ENCODE peak calls at places on chromosomes 6 and 20, in four cellular contexts. W is A549; U is stimulated activated CD4-positive, alpha-beta T cell treated with anti-CD3 and anti-CD28 coated beads, Interleukin-4, amount 100 ng/mL, for 48 hours; M is NCI-H526 treated with DMSO at 0.1 percent for 48 hours. D is an unnamed sample.
A peak's percentile ranks its signal among the peaks of the same experiment; 100 is the strongest.

GRCh38 chr20:58677205-58677604 is 15.4 kb upstream of the NPEPL1 start:
- DNase-seq in W (no peak), U (no peak), M (no peak), D (peak; percentile 26)

GRCh38 chr20:42027746-42028268 is 409.6 kb upstream of the CHD6 start:
- DNase-seq in U (no peak), M (peak; percentile 45), W (no peak), D (peak; percentile 74)

GRCh38 chr6:159117031-159117430 is 52.2 kb upstream of the FNDC1 start:
- DNase-seq in U (no peak), M (no peak), W (no peak), D (no peak)

GRCh38 chr6:139545474-139546116 is 171.1 kb upstream of the CITED2 start:
- DNase-seq in U (no peak), M (no peak), W (no peak), D (no peak)

GRCh38 chr20:5524886-5525285 is 208.1 kb upstream of the PROKR2 start:
- DNase-seq in W (no peak), U (no peak), M (no peak), D (no peak)

GRCh38 chr6:21348462-21349195 is 244.9 kb upstream of the SOX4 start:
- DNase-seq in W (peak; percentile 7), U (no peak), M (no peak), D (no peak)

GRCh38 chr6:28712982-28713381 is 187.3 kb downstream of the GPX5 start:
- DNase-seq in M (no peak), U (no peak), W (no peak), D (no peak)

GRCh38 chr6:40369028-40369427 is 218.1 kb downstream of the LRFN2 start:
- DNase-seq in U (no peak), M (no peak), W (no peak), D (no peak)

GRCh38 chr6:31462026-31462963 is 35.6 kb upstream of the MICB start:
- DNase-seq in M (no peak), W (no peak), U (no peak), D (no peak)

GRCh38 chr20:611843-612185 is 1.7 kb upstream of the TCF15 start:
- DNase-seq in M (no peak), U (no peak), W (no peak), D (no peak)

GRCh38 chr20:24915440-24915839 is 33.6 kb upstream of the CST7 start:
- DNase-seq in W (no peak), U (no peak), M (no peak), D (no peak)

GRCh38 chr6:5110246-5110645 is 25.1 kb downstream of the PPP1R3G start:
- DNase-seq in M (no peak), U (no peak), W (no peak), D (no peak)

GRCh38 chr20:4626228-4626627 is 95.5 kb upstream of the PRND start:
- DNase-seq in M (no peak), U (no peak), W (no peak), D (no peak)

GRCh38 chr6:138339024-138339423 is 38.7 kb upstream of the SMIM28 start:
- DNase-seq in M (peak; percentile 23), U (no peak), W (no peak), D (no peak)

GRCh38 chr6:121506761-121507754 is 71.6 kb downstream of the GJA1 start:
- DNase-seq in W (no peak), M (no peak), U (no peak), D (no peak)

GRCh38 chr6:144519429-144519828 is 234.3 kb downstream of the UTRN start:
- DNase-seq in W (no peak), U (no peak), M (no peak), D (no peak)

GRCh38 chr20:42792052-42792451 is 397.7 kb downstream of the PTPRT start:
- DNase-seq in W (no peak), M (no peak), U (no peak), D (no peak)

GRCh38 chr6:33963351-33963750 is 159.5 kb upstream of the MLN start:
- DNase-seq in U (no peak), W (no peak), M (no peak), D (no peak)

GRCh38 chr6:143060806-143061596 is at the start of gene AIG1:
- DNase-seq in M (peak; percentile 55), U (peak; percentile 38), W (no peak), D (peak; percentile 18)

GRCh38 chr6:167580512-167580911 is 246.2 kb upstream of the AFDN start:
- DNase-seq in U (no peak), W (no peak), M (no peak), D (peak; percentile 91)

GRCh38 chr6:149153100-149153499 is 164.4 kb upstream of the TAB2 start:
- DNase-seq in U (no peak), M (no peak), W (no peak), D (no peak)

GRCh38 chr20:61924211-61924857 is 141.3 kb downstream of the TAF4 start:
- DNase-seq in W (no peak), U (no peak), M (no peak), D (no peak)

GRCh38 chr6:140379919-140380318 is 1005.5 kb upstream of the CITED2 start:
- DNase-seq in W (no peak), U (no peak), M (no peak), D (no peak)

GRCh38 chr6:169724554-169725269 is 412 bp upstream of the PHF10 start:
- DNase-seq in W (peak; percentile 38), U (peak; percentile 50), M (peak; percentile 47), D (peak; percentile 45)

GRCh38 chr6:148200302-148200701 is 142.3 kb upstream of the SASH1 start:
- DNase-seq in U (no peak), W (no peak), M (no peak), D (peak; percentile 45)

GRCh38 chr6:20575691-20576451 is 41.6 kb downstream of the CDKAL1 start:
- DNase-seq in W (no peak), M (no peak), U (no peak), D (peak; percentile 84)

GRCh38 chr20:52895662-52896061 is 76.5 kb upstream of the TSHZ2 start:
- DNase-seq in M (no peak), U (no peak), W (no peak), D (no peak)

D was measured in NCI-H748 treated with DMSO at 0.1 percent for 48 hours.